ENCODE peak calls at places on chromosomes 16 and 17, in four cellular contexts. One of them, this sample, is unnamed.

GRCh38 chr17:4482338-4483011 is 16.2 kb upstream of the SPNS2 start:
- DNase-seq in fibroblast of pulmonary artery: no peak
- DNase-seq in PC-3: no peak
- DNase-seq in neural crest cell: no peak
- DNase-seq in this sample: no peak

GRCh38 chr17:72691601-72692000 is 400.9 kb downstream of the SLC39A11 start:
- DNase-seq in fibroblast of pulmonary artery: no peak
- DNase-seq in PC-3: peak
- DNase-seq in neural crest cell: no peak
- DNase-seq in this sample: no peak

GRCh38 chr16:14097182-14097951 is 26.2 kb downstream of the MRTFB start:
- DNase-seq in fibroblast of pulmonary artery: no peak
- DNase-seq in PC-3: peak
- DNase-seq in neural crest cell: no peak
- DNase-seq in this sample: no peak

GRCh38 chr17:21039839-21040575 is 2.8 kb downstream of the USP22 start:
- DNase-seq in fibroblast of pulmonary artery: peak
- DNase-seq in PC-3: peak
- DNase-seq in neural crest cell: no peak
- DNase-seq in this sample: no peak

GRCh38 chr17:78875331-78875730 is 27.7 kb downstream of the CEP295NL start:
- DNase-seq in fibroblast of pulmonary artery: no peak
- DNase-seq in PC-3: no peak
- DNase-seq in neural crest cell: no peak
- DNase-seq in this sample: no peak

GRCh38 chr17:58329808-58330543 is 1.4 kb upstream of the TSPOAP1 start:
- DNase-seq in fibroblast of pulmonary artery: no peak
- DNase-seq in PC-3: no peak
- DNase-seq in neural crest cell: no peak
- DNase-seq in this sample: no peak

GRCh38 chr17:8255499-8255898 is 6.4 kb downstream of the PFAS start:
- DNase-seq in fibroblast of pulmonary artery: no peak
- DNase-seq in PC-3: no peak
- DNase-seq in neural crest cell: no peak
- DNase-seq in this sample: no peak

GRCh38 chr16:734981-735881 is 5.6 kb downstream of the CIAO3 start:
- DNase-seq in fibroblast of pulmonary artery: no peak
- DNase-seq in PC-3: no peak
- DNase-seq in neural crest cell: no peak
- DNase-seq in this sample: no peak

GRCh38 chr16:67872631-67873434 is at the start of gene EDC4:
- DNase-seq in fibroblast of pulmonary artery: peak
- DNase-seq in PC-3: peak
- DNase-seq in neural crest cell: peak
- DNase-seq in this sample: peak

GRCh38 chr16:5024632-5025031 is 9.1 kb downstream of the NAGPA start:
- DNase-seq in fibroblast of pulmonary artery: peak
- DNase-seq in PC-3: peak
- DNase-seq in neural crest cell: no peak
- DNase-seq in this sample: no peak
- TF ChIP-seq CTCF in fibroblast of pulmonary artery: no peak
- TF ChIP-seq CTCF in PC-3: peak
- TF ChIP-seq CTCF in neural crest cell: peak
- TF ChIP-seq CTCF in this sample: peak

GRCh38 chr17:50259484-50260324 is 14.6 kb upstream of the TMEM92 start:
- DNase-seq in fibroblast of pulmonary artery: no peak
- DNase-seq in PC-3: no peak
- DNase-seq in neural crest cell: no peak
- DNase-seq in this sample: no peak

GRCh38 chr17:50256826-50257573 is 17.3 kb upstream of the TMEM92 start:
- DNase-seq in fibroblast of pulmonary artery: no peak
- DNase-seq in PC-3: no peak
- DNase-seq in neural crest cell: no peak
- DNase-seq in this sample: no peak

GRCh38 chr17:50257574-50258224 is 16.6 kb upstream of the TMEM92 start:
- DNase-seq in fibroblast of pulmonary artery: no peak
- DNase-seq in PC-3: no peak
- DNase-seq in neural crest cell: no peak
- DNase-seq in this sample: no peak

GRCh38 chr17:50260501-50260911 is 13.8 kb upstream of the TMEM92 start:
- DNase-seq in fibroblast of pulmonary artery: no peak
- DNase-seq in PC-3: no peak
- DNase-seq in neural crest cell: no peak
- DNase-seq in this sample: peak

DNA sequence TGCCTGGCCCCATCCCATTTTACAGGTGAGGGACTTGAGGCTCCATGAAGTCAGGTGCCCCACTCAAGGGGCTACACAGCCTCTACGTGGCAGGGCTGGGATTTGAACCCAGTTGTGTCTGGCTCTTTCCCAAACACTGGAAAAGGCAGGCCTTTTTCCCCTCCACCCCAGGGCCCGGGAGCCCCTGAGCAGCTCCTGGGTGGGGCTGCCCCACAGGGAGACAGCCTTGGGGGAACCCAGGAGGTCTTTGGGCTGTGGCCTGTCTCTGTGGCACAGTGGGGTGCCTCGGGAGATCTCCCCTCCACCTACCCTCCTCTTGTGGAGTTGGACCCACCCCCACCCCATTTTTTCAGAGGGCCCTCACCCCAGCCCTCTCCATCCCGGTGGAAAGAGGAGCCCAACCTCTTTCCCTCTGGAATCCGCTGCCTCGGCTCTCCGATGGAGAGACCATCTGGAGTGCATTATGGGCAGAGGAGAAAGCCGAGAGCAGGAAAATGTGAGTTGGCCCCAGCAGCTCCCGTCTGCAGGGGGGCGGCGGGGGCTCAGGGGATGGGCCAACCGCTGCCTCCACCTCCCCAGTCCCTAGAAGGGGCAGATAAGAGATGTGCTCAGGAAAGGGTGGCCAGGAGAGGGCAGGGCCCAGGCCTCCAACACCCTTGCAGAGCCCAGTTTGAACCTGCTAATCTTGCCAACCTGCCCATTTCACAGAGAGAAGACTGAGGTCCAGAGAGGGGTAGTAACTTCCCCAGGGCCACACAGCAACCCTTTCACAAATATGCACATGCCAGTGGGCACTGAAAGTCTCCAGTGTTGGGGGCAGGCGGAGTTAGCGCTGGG is 15.4 kb upstream of the TMEM92 start:
- DNase-seq in fibroblast of pulmonary artery: no peak
- DNase-seq in PC-3: no peak
- DNase-seq in neural crest cell: no peak
- DNase-seq in this sample: no peak
- TF ChIP-seq CTCF in fibroblast of pulmonary artery: no peak
- TF ChIP-seq CTCF in PC-3: no peak
- TF ChIP-seq CTCF in neural crest cell: no peak
- TF ChIP-seq CTCF in this sample: no peak

GRCh38 chr17:39073916-39074315 is 77.5 kb downstream of the PLXDC1 start:
- DNase-seq in fibroblast of pulmonary artery: no peak
- DNase-seq in PC-3: no peak
- DNase-seq in neural crest cell: no peak
- DNase-seq in this sample: no peak

GRCh38 chr17:39077252-39077651 is 74.2 kb downstream of the PLXDC1 start:
- DNase-seq in fibroblast of pulmonary artery: no peak
- DNase-seq in PC-3: no peak
- DNase-seq in neural crest cell: no peak
- DNase-seq in this sample: no peak

GRCh38 chr17:39080416-39081179 is 70.8 kb downstream of the PLXDC1 start:
- DNase-seq in fibroblast of pulmonary artery: peak
- DNase-seq in PC-3: peak
- DNase-seq in neural crest cell: no peak
- DNase-seq in this sample: no peak

GRCh38 chr17:39079836-39080235 is 71.6 kb downstream of the PLXDC1 start:
- DNase-seq in fibroblast of pulmonary artery: no peak
- DNase-seq in PC-3: no peak
- DNase-seq in neural crest cell: no peak
- DNase-seq in this sample: no peak

GRCh38 chr17:39077874-39078273 is 73.6 kb downstream of the PLXDC1 start:
- DNase-seq in fibroblast of pulmonary artery: no peak
- DNase-seq in PC-3: no peak
- DNase-seq in neural crest cell: no peak
- DNase-seq in this sample: no peak
- TF ChIP-seq CTCF in fibroblast of pulmonary artery: peak
- TF ChIP-seq CTCF in PC-3: no peak
- TF ChIP-seq CTCF in neural crest cell: no peak
- TF ChIP-seq CTCF in this sample: no peak

GRCh38 chr17:48074322-48075054 is 26.3 kb downstream of the NFE2L1 start:
- DNase-seq in fibroblast of pulmonary artery: peak
- DNase-seq in PC-3: peak
- DNase-seq in neural crest cell: peak
- DNase-seq in this sample: peak
- TF ChIP-seq CTCF in fibroblast of pulmonary artery: peak
- TF ChIP-seq CTCF in PC-3: peak
- TF ChIP-seq CTCF in neural crest cell: peak
- TF ChIP-seq CTCF in this sample: peak

DNA sequence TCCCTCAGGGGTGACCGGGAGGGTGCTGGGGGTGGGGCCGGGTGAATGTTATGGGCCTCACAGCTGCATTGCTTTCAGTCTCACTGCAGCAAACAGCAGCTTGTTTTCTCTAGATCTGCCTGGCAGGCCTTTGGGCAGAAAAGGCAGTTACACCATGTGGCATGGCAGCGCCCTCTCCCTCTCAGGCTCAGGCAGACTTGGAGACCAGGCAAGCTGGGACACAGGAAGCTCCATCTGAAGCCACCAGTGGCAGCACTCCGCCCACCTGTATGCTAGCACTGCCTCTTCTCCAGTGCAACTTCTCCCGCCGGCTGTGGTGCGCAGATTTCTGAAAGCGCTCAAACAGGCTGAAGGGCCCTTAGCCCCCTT is 66.4 kb downstream of the MPRIP start:
- DNase-seq in fibroblast of pulmonary artery: no peak
- DNase-seq in PC-3: no peak
- DNase-seq in neural crest cell: no peak
- DNase-seq in this sample: no peak
- TF ChIP-seq CTCF in fibroblast of pulmonary artery: no peak
- TF ChIP-seq CTCF in PC-3: no peak
- TF ChIP-seq CTCF in neural crest cell: no peak
- TF ChIP-seq CTCF in this sample: no peak

GRCh38 chr17:51435641-51436091 is 175.3 kb downstream of the UTP18 start:
- DNase-seq in fibroblast of pulmonary artery: peak
- DNase-seq in PC-3: peak
- DNase-seq in neural crest cell: peak
- DNase-seq in this sample: no peak
- TF ChIP-seq CTCF in fibroblast of pulmonary artery: peak
- TF ChIP-seq CTCF in PC-3: peak
- TF ChIP-seq CTCF in neural crest cell: peak
- TF ChIP-seq CTCF in this sample: no peak

DNA sequence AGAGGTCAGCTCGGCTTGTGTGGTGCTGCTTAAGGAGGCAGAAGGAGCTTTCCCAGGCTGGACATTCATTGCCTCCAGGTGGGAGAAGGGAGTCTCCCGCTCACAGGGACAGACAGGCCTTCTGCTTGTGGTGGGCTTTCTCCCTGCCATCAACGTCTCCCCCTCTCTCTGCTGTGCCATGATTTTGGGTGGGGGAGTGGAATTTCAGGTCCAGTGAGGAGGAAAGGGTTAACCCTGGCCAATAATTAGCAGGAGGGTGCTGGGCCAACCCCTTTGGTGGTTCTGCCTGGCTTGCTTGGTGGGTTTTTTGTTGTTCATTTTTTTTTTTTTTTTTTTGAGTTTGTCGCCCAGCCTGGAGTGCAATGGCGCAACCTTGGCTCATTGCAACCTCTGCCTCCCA is 112.0 kb downstream of the SEC14L1 start:
- DNase-seq in fibroblast of pulmonary artery: no peak
- DNase-seq in PC-3: no peak
- DNase-seq in neural crest cell: no peak
- DNase-seq in this sample: no peak
- TF ChIP-seq CTCF in fibroblast of pulmonary artery: no peak
- TF ChIP-seq CTCF in PC-3: no peak
- TF ChIP-seq CTCF in neural crest cell: no peak
- TF ChIP-seq CTCF in this sample: no peak

GRCh38 chr16:10896165-10896564 is 19.2 kb downstream of the CIITA start:
- DNase-seq in fibroblast of pulmonary artery: no peak
- DNase-seq in PC-3: no peak
- DNase-seq in neural crest cell: no peak
- DNase-seq in this sample: no peak

GRCh38 chr16:10889880-10890279 is 12.9 kb downstream of the CIITA start:
- DNase-seq in fibroblast of pulmonary artery: no peak
- DNase-seq in PC-3: no peak
- DNase-seq in neural crest cell: no peak
- DNase-seq in this sample: no peak

GRCh38 chr16:10896723-10897122 is 19.7 kb downstream of the CIITA start:
- DNase-seq in fibroblast of pulmonary artery: no peak
- DNase-seq in PC-3: no peak
- DNase-seq in neural crest cell: no peak
- DNase-seq in this sample: no peak

GRCh38 chr16:10895053-10895946 is 18.3 kb downstream of the CIITA start:
- DNase-seq in fibroblast of pulmonary artery: peak
- DNase-seq in PC-3: peak
- DNase-seq in neural crest cell: peak
- DNase-seq in this sample: peak

GRCh38 chr16:10892782-10893181 is 15.8 kb downstream of the CIITA start:
- DNase-seq in fibroblast of pulmonary artery: no peak
- DNase-seq in PC-3: no peak
- DNase-seq in neural crest cell: no peak
- DNase-seq in this sample: no peak
- TF ChIP-seq CTCF in fibroblast of pulmonary artery: no peak
- TF ChIP-seq CTCF in PC-3: no peak
- TF ChIP-seq CTCF in neural crest cell: no peak
- TF ChIP-seq CTCF in this sample: no peak

GRCh38 chr17:73820686-73821448 is 176.6 kb upstream of the SDK2 start:
- DNase-seq in fibroblast of pulmonary artery: no peak
- DNase-seq in PC-3: no peak
- DNase-seq in neural crest cell: peak
- DNase-seq in this sample: no peak
- TF ChIP-seq CTCF in fibroblast of pulmonary artery: no peak
- TF ChIP-seq CTCF in PC-3: no peak
- TF ChIP-seq CTCF in neural crest cell: peak
- TF ChIP-seq CTCF in this sample: no peak